ENCODE peak calls at places on chromosomes 16 and 17, in five cellular contexts. Q is BJ, P is AG09319, I is GM20000, C is fibroblast of the aortic adventitia. U is an unnamed sample.

GRCh38 chr16:85557976-85558589 is 55.0 kb upstream of the GSE1 start:
- DNase-seq in C (no peak), I (no peak), Q (no peak), P (no peak), U (no peak)

GRCh38 chr17:15947331-15947730 is 2.4 kb downstream of the ADORA2B start:
- DNase-seq in P (no peak), I (no peak), Q (no peak), C (peak), U (no peak)

GRCh38 chr17:71632328-71632727 is 488.5 kb upstream of the SOX9 start:
- DNase-seq in C (peak), I (no peak), P (no peak), Q (no peak), U (no peak)

GRCh38 chr16:10606607-10607006 is 26.2 kb upstream of the EMP2 start:
- DNase-seq in C (no peak), P (no peak), I (no peak), Q (no peak), U (no peak)

GRCh38 chr17:36877774-36878173 is 59.5 kb upstream of the LHX1 start:
- DNase-seq in C (peak), Q (no peak), P (no peak), I (no peak), U (no peak)

GRCh38 chr17:17467720-17468119 is 9.1 kb upstream of the MED9 start:
- DNase-seq in P (no peak), C (no peak), I (no peak), Q (no peak), U (no peak)

GRCh38 chr16:77888786-77889185 is 100.4 kb downstream of the VAT1L start:
- DNase-seq in Q (no peak), P (no peak), C (no peak), I (no peak), U (no peak)

GRCh38 chr16:81513204-81514040 is 68.8 kb downstream of the CMIP start:
- DNase-seq in I (no peak), Q (no peak), P (no peak), C (peak), U (no peak)

GRCh38 chr16:13168091-13168572 is 266.7 kb downstream of the SHISA9 start:
- DNase-seq in I (no peak), P (no peak), Q (no peak), C (no peak), U (no peak)

GRCh38 chr17:62616993-62617893 is 10.2 kb upstream of the MRC2 start:
- DNase-seq in I (no peak), Q (no peak), C (no peak), P (no peak), U (no peak)

GRCh38 chr17:67759355-67760171 is 41.8 kb downstream of the NOL11 start:
- DNase-seq in C (peak), P (no peak), Q (peak), I (no peak), U (no peak)

GRCh38 chr16:2190002-2190658 is 6.3 kb downstream of the CASKIN1 start:
- DNase-seq in C (no peak), Q (no peak), I (no peak), P (no peak), U (no peak)

GRCh38 chr16:65497571-65497970 is 375.7 kb upstream of the CDH11 start:
- DNase-seq in I (no peak), C (no peak), P (no peak), Q (no peak), U (no peak)

GRCh38 chr17:77728022-77728671 is 230.4 kb upstream of the TNRC6C start:
- DNase-seq in I (no peak), P (peak), C (peak), Q (peak), U (no peak)

GRCh38 chr17:47335101-47335936 is 11.6 kb downstream of the EFCAB13 start:
- DNase-seq in C (no peak), I (no peak), P (no peak), Q (no peak), U (no peak)

GRCh38 chr17:83052241-83052564 is 27.2 kb upstream of the METRNL start:
- DNase-seq in Q (no peak), I (no peak), P (no peak), C (no peak), U (no peak)

GRCh38 chr17:83053021-83053778 is 26.2 kb upstream of the METRNL start:
- DNase-seq in P (peak), C (peak), Q (no peak), I (no peak), U (no peak)

GRCh38 chr17:83053779-83054451 is 25.5 kb upstream of the METRNL start:
- DNase-seq in Q (no peak), I (no peak), C (no peak), P (no peak), U (peak)

GRCh38 chr17:83050651-83051422 is 28.6 kb upstream of the METRNL start:
- DNase-seq in Q (no peak), C (no peak), P (no peak), I (no peak), U (no peak)

DNA sequence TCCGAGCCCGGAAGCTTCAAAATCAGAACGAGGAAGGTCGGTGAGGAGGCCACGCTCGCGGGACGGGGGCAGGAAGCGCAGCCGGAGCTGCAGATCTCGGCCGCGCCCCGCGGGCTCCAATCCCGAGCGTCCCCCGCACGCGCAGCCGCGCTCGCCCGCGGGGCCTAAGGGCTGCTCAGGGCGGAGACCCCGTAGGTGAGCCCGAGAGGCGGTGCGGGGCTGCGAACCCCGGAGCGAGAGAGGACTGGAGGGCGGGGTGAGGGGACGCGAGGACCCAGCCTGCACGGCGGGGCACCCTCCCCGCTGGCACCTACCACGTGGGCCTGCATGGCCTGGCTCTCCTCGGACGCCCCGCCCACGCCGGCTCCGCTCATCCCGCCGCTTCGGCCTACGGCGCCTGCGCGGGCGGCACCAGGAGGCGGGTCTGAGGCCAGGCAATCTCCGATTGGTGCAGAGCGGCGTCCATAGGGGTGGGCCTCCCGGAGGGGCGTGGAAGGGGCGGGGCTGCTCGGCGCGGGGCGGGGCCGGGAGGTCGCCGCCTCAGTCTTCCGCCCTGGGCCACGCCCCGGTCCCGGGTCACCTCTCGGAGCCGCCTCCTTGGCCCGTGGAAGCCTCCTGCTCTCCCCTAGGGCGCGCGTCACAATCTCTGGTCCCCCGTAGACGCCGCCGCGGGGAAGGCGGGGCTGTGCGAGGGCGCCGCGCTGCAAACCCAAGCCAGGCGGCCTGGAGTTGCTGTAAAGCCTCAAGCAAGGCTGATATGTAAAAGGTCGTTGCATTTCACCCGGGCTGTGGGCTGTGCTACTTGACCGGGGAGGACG is 27.8 kb upstream of the METRNL start:
- DNase-seq in Q (peak), I (peak), C (peak), P (peak), U (peak)
- TF ChIP-seq CTCF in Q (no peak), I (no peak), C (no peak), P (no peak), U (no peak)

GRCh38 chr16:188674-189073 is 8.4 kb downstream of the HBQ1 start:
- DNase-seq in C (no peak), P (no peak), Q (no peak), I (peak), U (peak)
- TF ChIP-seq CTCF in C (no peak), P (no peak), Q (no peak), I (no peak), U (peak)

GRCh38 chr16:3938843-3939624 is 58.5 kb upstream of the CREBBP start:
- DNase-seq in P (peak), Q (peak), C (peak), I (peak), U (peak)
- TF ChIP-seq CTCF in P (peak), Q (peak), C (peak), I (peak), U (peak)

GRCh38 chr17:4895676-4896331 is 3.5 kb upstream of the C17orf107 start:
- DNase-seq in P (no peak), I (no peak), C (no peak), Q (no peak), U (no peak)
- TF ChIP-seq CTCF in P (no peak), I (no peak), C (no peak), Q (peak), U (no peak)

GRCh38 chr17:76521262-76521661 is 16.2 kb downstream of the CYGB start:
- DNase-seq in C (no peak), I (no peak), P (no peak), Q (no peak), U (no peak)

GRCh38 chr17:76515291-76515949 is 14.2 kb upstream of the RHBDF2 start:
- DNase-seq in P (peak), I (peak), C (peak), Q (peak), U (peak)

GRCh38 chr17:76519667-76520066 is 17.8 kb downstream of the CYGB start:
- DNase-seq in I (no peak), P (no peak), C (no peak), Q (no peak), U (no peak)

GRCh38 chr17:76517638-76518038 is 16.4 kb upstream of the RHBDF2 start:
- DNase-seq in P (no peak), Q (no peak), C (no peak), I (no peak), U (no peak)

DNA sequence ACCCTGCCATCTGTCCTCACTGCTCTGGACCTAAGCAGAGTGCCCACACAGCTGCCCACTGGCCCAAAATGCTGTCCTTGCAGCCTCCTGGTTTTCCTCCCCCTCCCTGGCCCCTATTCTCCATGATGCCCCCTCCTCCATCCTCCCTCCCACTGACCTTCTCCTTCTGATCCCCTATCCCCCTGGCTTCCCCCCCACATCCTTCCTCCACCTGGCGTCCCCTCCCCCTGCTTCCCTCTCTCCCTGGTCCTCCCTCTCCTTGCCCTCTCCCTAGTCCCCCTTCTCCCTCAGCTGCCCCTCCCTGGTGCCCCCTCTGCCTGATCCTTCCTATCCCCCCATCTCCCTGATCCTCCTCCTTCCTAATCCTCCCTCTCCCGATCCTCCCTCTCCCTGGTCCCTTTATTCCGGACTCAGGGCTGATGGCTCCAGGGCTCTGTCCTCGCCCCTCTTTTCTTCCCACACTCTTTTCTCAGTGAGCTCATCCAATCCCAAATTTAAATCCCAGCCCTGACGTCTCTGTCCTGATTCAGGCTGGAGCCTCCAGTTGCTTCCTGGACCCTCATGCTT is 17.9 kb upstream of the RHBDF2 start:
- DNase-seq in Q (no peak), I (no peak), P (no peak), C (no peak), U (no peak)
- TF ChIP-seq CTCF in Q (no peak), I (no peak), P (no peak), C (no peak), U (no peak)

GRCh38 chr17:14818469-14818868 is 446.7 kb downstream of the PMP22 start:
- DNase-seq in P (no peak), Q (no peak), C (no peak), I (no peak), U (no peak)

GRCh38 chr17:14815079-14815478 is 450.0 kb downstream of the PMP22 start:
- DNase-seq in P (no peak), I (no peak), C (no peak), Q (no peak), U (no peak)

GRCh38 chr17:14808425-14808824 is 456.7 kb downstream of the PMP22 start:
- DNase-seq in Q (no peak), C (no peak), P (no peak), I (no peak), U (no peak)

DNA sequence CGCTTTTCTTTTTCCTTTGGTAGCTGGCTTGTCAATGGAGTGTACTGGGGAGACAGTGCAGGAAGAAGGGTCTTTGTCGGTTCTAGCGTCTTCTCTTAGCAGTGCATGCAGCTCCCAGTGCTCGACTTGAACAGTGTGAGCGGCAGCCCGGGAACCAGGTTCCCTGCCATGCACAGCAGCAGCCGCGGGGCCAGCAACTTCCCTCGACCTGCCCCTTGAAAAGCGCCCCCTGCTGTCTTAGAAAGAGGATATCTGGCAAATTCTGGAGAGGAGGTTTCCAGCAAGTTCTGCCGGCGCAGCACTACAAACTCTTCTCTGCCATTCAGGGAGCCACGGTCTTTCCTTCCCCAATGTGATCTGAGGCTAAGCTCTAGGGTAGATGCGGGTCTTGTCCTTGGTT is 451.5 kb downstream of the PMP22 start:
- DNase-seq in C (peak), Q (no peak), I (peak), P (no peak), U (peak)
- TF ChIP-seq CTCF in C (peak), Q (no peak), I (no peak), P (no peak), U (peak)

GRCh38 chr17:80943346-80944145 is 48.1 kb upstream of the CHMP6 start:
- DNase-seq in I (no peak), C (no peak), Q (no peak), P (no peak), U (no peak)

GRCh38 chr17:80944326-80944725 is 47.3 kb upstream of the CHMP6 start:
- DNase-seq in Q (no peak), I (no peak), C (no peak), P (no peak), U (no peak)

GRCh38 chr17:80941743-80942211 is 49.9 kb upstream of the CHMP6 start:
- DNase-seq in P (peak), I (no peak), C (no peak), Q (no peak), U (no peak)

GRCh38 chr17:80941171-80941570 is 50.5 kb upstream of the CHMP6 start:
- DNase-seq in Q (no peak), P (no peak), I (no peak), C (no peak), U (no peak)

GRCh38 chr17:80942360-80943345 is 49.0 kb upstream of the CHMP6 start:
- DNase-seq in Q (peak), C (peak), P (peak), I (no peak), U (no peak)
- TF ChIP-seq CTCF in Q (peak), C (peak), P (peak), I (no peak), U (no peak)

GRCh38 chr16:88338111-88338510 is 44.6 kb upstream of the ZNF469 start:
- DNase-seq in P (no peak), I (no peak), Q (no peak), C (no peak), U (no peak)

GRCh38 chr16:88338896-88339295 is 43.9 kb upstream of the ZNF469 start:
- DNase-seq in C (no peak), P (no peak), Q (no peak), I (no peak), U (no peak)

GRCh38 chr16:88335150-88335685 is 47.5 kb upstream of the ZNF469 start:
- DNase-seq in P (no peak), I (no peak), C (peak), Q (no peak), U (no peak)

GRCh38 chr16:88337021-88337420 is 45.7 kb upstream of the ZNF469 start:
- DNase-seq in I (no peak), Q (no peak), P (no peak), C (no peak), U (no peak)

GRCh38 chr16:88337538-88337937 is 45.2 kb upstream of the ZNF469 start:
- DNase-seq in C (no peak), P (no peak), Q (no peak), I (no peak), U (no peak)
- TF ChIP-seq CTCF in C (no peak), P (no peak), Q (no peak), I (no peak), U (no peak)

GRCh38 chr17:7484964-7485377 is 805 bp downstream of the POLR2A start:
- DNase-seq in P (no peak), I (no peak), Q (no peak), C (no peak), U (no peak)

GRCh38 chr17:7479389-7480192 is at the start of gene ZBTB4:
- DNase-seq in Q (no peak), P (no peak), C (peak), I (peak), U (peak)

GRCh38 chr17:7484067-7484963 is at the start of gene POLR2A:
- DNase-seq in Q (peak), C (peak), I (peak), P (peak), U (peak)

GRCh38 chr17:7486181-7486580 is 2.0 kb downstream of the POLR2A start:
- DNase-seq in I (no peak), C (peak), Q (peak), P (peak), U (no peak)

DNA sequence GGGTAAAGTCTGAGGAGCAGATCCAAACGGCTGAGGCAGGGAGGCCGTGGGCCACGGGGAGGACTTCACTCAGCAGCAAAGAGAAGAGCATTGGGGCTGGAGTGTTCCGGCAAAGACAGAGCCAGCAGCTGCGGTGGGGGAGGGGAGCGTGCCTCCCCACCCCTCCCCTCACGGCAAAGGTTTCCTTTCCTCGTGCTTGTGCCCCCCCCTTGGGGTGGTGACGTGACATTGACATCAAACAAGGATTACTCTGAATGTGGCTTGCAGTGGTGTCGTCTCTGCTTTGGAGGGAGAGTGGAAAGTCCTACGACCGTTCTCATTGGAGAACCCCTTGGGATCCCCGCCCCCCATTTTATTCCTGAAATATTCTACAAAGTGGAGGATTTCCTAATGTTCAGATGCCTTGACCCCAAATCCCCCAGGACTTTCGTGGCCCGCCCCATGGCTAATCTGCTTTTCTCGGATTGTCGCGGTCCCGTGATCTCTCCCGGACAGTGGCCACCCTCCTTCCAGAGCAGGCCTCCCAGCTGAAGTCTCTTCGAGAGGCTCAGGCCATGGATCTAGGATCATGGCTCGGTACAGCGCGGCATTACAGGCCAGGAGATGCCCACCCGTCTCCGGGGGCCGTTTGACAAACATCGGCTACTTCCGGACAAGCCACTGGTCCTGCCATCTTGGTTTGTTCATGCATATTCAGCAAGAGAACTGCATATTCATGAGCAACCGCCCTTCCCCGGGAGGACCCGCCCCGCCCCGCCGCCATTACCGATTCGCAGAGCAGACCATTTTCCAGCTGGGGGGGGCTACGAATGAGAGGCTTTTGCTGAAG is 714 bp upstream of the POLR2A start:
- DNase-seq in C (peak), I (peak), Q (peak), P (peak), U (peak)
- TF ChIP-seq CTCF in C (no peak), I (no peak), Q (no peak), P (no peak), U (no peak)

GRCh38 chr17:38606646-38607611 is 1.2 kb upstream of the SRCIN1 start:
- DNase-seq in I (no peak), Q (no peak), P (no peak), C (no peak), U (no peak)
- TF ChIP-seq CTCF in I (no peak), Q (no peak), P (no peak), C (no peak), U (peak)

U was measured in activated CD8-positive, alpha-beta T cell treated with anti-CD3 and anti-CD28 coated beads for 36 hours.